ENCODE peak calls at places on chromosomes 2 and 18, in six cellular contexts. One of them, this sample, is unnamed.

GRCh38 chr18:39313992-39314391 is 1748.4 kb upstream of the CELF4 start:
- DNase-seq in fibroblast of pulmonary artery: no peak
- DNase-seq in GM10248: no peak
- DNase-seq in heart left ventricle: no peak
- DNase-seq in WTC11: no peak
- DNase-seq in GM12878: no peak
- DNase-seq in this sample: no peak

GRCh38 chr2:224025874-224026273 is 13.2 kb downstream of the SERPINE2 start:
- DNase-seq in fibroblast of pulmonary artery: no peak
- DNase-seq in GM12878: peak; percentile 83
- DNase-seq in WTC11: no peak
- DNase-seq in heart left ventricle: no peak
- DNase-seq in GM10248: peak; percentile 28
- DNase-seq in this sample: peak; percentile 72

GRCh38 chr2:88452151-88452851 is at the start of gene FOXI3:
- DNase-seq in GM10248: no peak
- DNase-seq in WTC11: peak; percentile 47
- DNase-seq in GM12878: no peak
- DNase-seq in fibroblast of pulmonary artery: no peak
- DNase-seq in heart left ventricle: no peak
- DNase-seq in this sample: no peak

GRCh38 chr18:74775239-74775638 is 177.6 kb downstream of the ZNF407 start:
- DNase-seq in GM10248: no peak
- DNase-seq in GM12878: no peak
- DNase-seq in WTC11: no peak
- DNase-seq in heart left ventricle: no peak
- DNase-seq in fibroblast of pulmonary artery: peak; percentile 46
- DNase-seq in this sample: no peak

GRCh38 chr2:3618367-3618766 is 23.5 kb downstream of the COLEC11 start:
- DNase-seq in WTC11: no peak
- DNase-seq in GM12878: no peak
- DNase-seq in GM10248: no peak
- DNase-seq in heart left ventricle: no peak
- DNase-seq in fibroblast of pulmonary artery: no peak
- DNase-seq in this sample: no peak

GRCh38 chr2:84830095-84830494 is 50.8 kb downstream of the TRABD2A start:
- DNase-seq in GM10248: no peak
- DNase-seq in heart left ventricle: peak; percentile 36
- DNase-seq in WTC11: peak; percentile 34
- DNase-seq in fibroblast of pulmonary artery: no peak
- DNase-seq in GM12878: no peak
- DNase-seq in this sample: peak; percentile 60

GRCh38 chr2:104788721-104789446 is 65.0 kb upstream of the POU3F3 start:
- DNase-seq in GM12878: no peak
- DNase-seq in heart left ventricle: no peak
- DNase-seq in WTC11: no peak
- DNase-seq in fibroblast of pulmonary artery: no peak
- DNase-seq in GM10248: no peak
- DNase-seq in this sample: no peak

GRCh38 chr2:68103026-68103425 is 40.2 kb upstream of the C1D start:
- DNase-seq in GM12878: no peak
- DNase-seq in WTC11: no peak
- DNase-seq in GM10248: no peak
- DNase-seq in heart left ventricle: no peak
- DNase-seq in fibroblast of pulmonary artery: no peak
- DNase-seq in this sample: no peak

GRCh38 chr2:111632661-111633060 is 251.3 kb downstream of the ANAPC1 start:
- DNase-seq in heart left ventricle: no peak
- DNase-seq in WTC11: no peak
- DNase-seq in fibroblast of pulmonary artery: peak; percentile 54
- DNase-seq in GM12878: no peak
- DNase-seq in GM10248: peak; percentile 35
- DNase-seq in this sample: no peak

GRCh38 chr2:171244466-171244969 is 83.8 kb upstream of the TLK1 start:
- DNase-seq in fibroblast of pulmonary artery: peak; percentile 63
- DNase-seq in heart left ventricle: no peak
- DNase-seq in GM10248: no peak
- DNase-seq in GM12878: no peak
- DNase-seq in WTC11: no peak
- DNase-seq in this sample: no peak

GRCh38 chr2:110105608-110106467 is 9.8 kb downstream of the MALL start:
- DNase-seq in GM10248: no peak
- DNase-seq in heart left ventricle: no peak
- DNase-seq in WTC11: no peak
- DNase-seq in GM12878: no peak
- DNase-seq in fibroblast of pulmonary artery: peak; percentile 40
- DNase-seq in this sample: peak; percentile 85

GRCh38 chr2:215843579-215843978 is 169.8 kb downstream of the MREG start:
- DNase-seq in heart left ventricle: peak; percentile 40
- DNase-seq in WTC11: no peak
- DNase-seq in GM10248: no peak
- DNase-seq in GM12878: no peak
- DNase-seq in fibroblast of pulmonary artery: peak; percentile 74
- DNase-seq in this sample: no peak

GRCh38 chr2:119223521-119224390 is at the start of gene STEAP3:
- DNase-seq in heart left ventricle: peak; percentile 88
- DNase-seq in GM10248: peak; percentile 88
- DNase-seq in WTC11: peak; percentile 82
- DNase-seq in fibroblast of pulmonary artery: peak; percentile 40
- DNase-seq in GM12878: no peak
- DNase-seq in this sample: peak; percentile 81

GRCh38 chr2:147141930-147142329 is 702.9 kb upstream of the ACVR2A start:
- DNase-seq in fibroblast of pulmonary artery: no peak
- DNase-seq in GM12878: no peak
- DNase-seq in heart left ventricle: no peak
- DNase-seq in WTC11: no peak
- DNase-seq in GM10248: no peak
- DNase-seq in this sample: no peak

GRCh38 chr2:205685314-205686230 is 3.3 kb downstream of the NRP2 start:
- DNase-seq in fibroblast of pulmonary artery: peak; percentile 47
- DNase-seq in GM10248: no peak
- DNase-seq in WTC11: peak; percentile 70
- DNase-seq in GM12878: no peak
- DNase-seq in heart left ventricle: no peak
- DNase-seq in this sample: peak; percentile 53

GRCh38 chr2:7572460-7572859 is 655.2 kb downstream of the RNF144A start:
- DNase-seq in WTC11: no peak
- DNase-seq in fibroblast of pulmonary artery: no peak
- DNase-seq in heart left ventricle: no peak
- DNase-seq in GM12878: no peak
- DNase-seq in GM10248: no peak
- DNase-seq in this sample: peak; percentile 17

GRCh38 chr2:45889053-45889452 is 237.6 kb downstream of the PRKCE start:
- DNase-seq in WTC11: peak; percentile 18
- DNase-seq in fibroblast of pulmonary artery: peak; percentile 13
- DNase-seq in GM10248: peak; percentile 78
- DNase-seq in heart left ventricle: peak; percentile 66
- DNase-seq in GM12878: peak; percentile 73
- DNase-seq in this sample: peak; percentile 69

GRCh38 chr2:44807344-44808025 is 134.0 kb upstream of the SIX3 start:
- DNase-seq in GM12878: no peak
- DNase-seq in fibroblast of pulmonary artery: no peak
- DNase-seq in GM10248: no peak
- DNase-seq in heart left ventricle: no peak
- DNase-seq in WTC11: no peak
- DNase-seq in this sample: no peak

GRCh38 chr2:96617012-96617411 is 21.1 kb downstream of the KANSL3 start:
- DNase-seq in fibroblast of pulmonary artery: no peak
- DNase-seq in heart left ventricle: no peak
- DNase-seq in GM10248: no peak
- DNase-seq in WTC11: no peak
- DNase-seq in GM12878: no peak
- DNase-seq in this sample: no peak

GRCh38 chr2:235951980-235952379 is 216.2 kb downstream of the GBX2 start:
- DNase-seq in fibroblast of pulmonary artery: no peak
- DNase-seq in GM12878: no peak
- DNase-seq in heart left ventricle: no peak
- DNase-seq in WTC11: no peak
- DNase-seq in GM10248: no peak
- DNase-seq in this sample: no peak

GRCh38 chr2:101478561-101479001 is 3.7 kb upstream of the RFX8 start:
- DNase-seq in fibroblast of pulmonary artery: peak; percentile 62
- DNase-seq in heart left ventricle: no peak
- DNase-seq in GM10248: no peak
- DNase-seq in WTC11: no peak
- DNase-seq in GM12878: no peak
- DNase-seq in this sample: no peak

GRCh38 chr2:109129356-109129920 is 433 bp downstream of the SH3RF3 start:
- DNase-seq in fibroblast of pulmonary artery: peak; percentile 38
- DNase-seq in WTC11: peak; percentile 25
- DNase-seq in GM10248: no peak
- DNase-seq in GM12878: no peak
- DNase-seq in heart left ventricle: peak; percentile 42
- DNase-seq in this sample: no peak

GRCh38 chr2:28252308-28252707 is 140.3 kb upstream of the FOSL2 start:
- DNase-seq in GM12878: peak; percentile 46
- DNase-seq in fibroblast of pulmonary artery: no peak
- DNase-seq in heart left ventricle: no peak
- DNase-seq in GM10248: peak; percentile 55
- DNase-seq in WTC11: no peak
- DNase-seq in this sample: no peak

GRCh38 chr18:49072524-49072934 is 121.8 kb upstream of the SMAD7 start:
- DNase-seq in fibroblast of pulmonary artery: peak; percentile 62
- DNase-seq in WTC11: no peak
- DNase-seq in GM10248: no peak
- DNase-seq in heart left ventricle: no peak
- DNase-seq in GM12878: no peak
- DNase-seq in this sample: peak; percentile 50

GRCh38 chr2:229489016-229489415 is 217.9 kb upstream of the PID1 start:
- DNase-seq in GM12878: no peak
- DNase-seq in fibroblast of pulmonary artery: peak; percentile 37
- DNase-seq in WTC11: no peak
- DNase-seq in GM10248: no peak
- DNase-seq in heart left ventricle: no peak
- DNase-seq in this sample: no peak

GRCh38 chr2:27461118-27461517 is 18.9 kb downstream of the KRTCAP3 start:
- DNase-seq in GM12878: no peak
- DNase-seq in WTC11: no peak
- DNase-seq in fibroblast of pulmonary artery: no peak
- DNase-seq in heart left ventricle: peak; percentile 47
- DNase-seq in GM10248: no peak
- DNase-seq in this sample: no peak

GRCh38 chr18:35410561-35410960 is 33.4 kb upstream of the ZNF396 start:
- DNase-seq in fibroblast of pulmonary artery: no peak
- DNase-seq in GM12878: no peak
- DNase-seq in heart left ventricle: no peak
- DNase-seq in GM10248: no peak
- DNase-seq in WTC11: no peak
- DNase-seq in this sample: peak; percentile 69

GRCh38 chr2:53438056-53438455 is 329.5 kb upstream of the CHAC2 start:
- DNase-seq in WTC11: no peak
- DNase-seq in fibroblast of pulmonary artery: no peak
- DNase-seq in heart left ventricle: no peak
- DNase-seq in GM12878: no peak
- DNase-seq in GM10248: no peak
- DNase-seq in this sample: no peak

GRCh38 chr2:53438692-53439091 is 328.9 kb upstream of the CHAC2 start:
- DNase-seq in heart left ventricle: no peak
- DNase-seq in GM10248: no peak
- DNase-seq in GM12878: no peak
- DNase-seq in WTC11: no peak
- DNase-seq in fibroblast of pulmonary artery: no peak
- DNase-seq in this sample: no peak

GRCh38 chr2:53445376-53446072 is 322.1 kb upstream of the CHAC2 start:
- DNase-seq in GM12878: no peak
- DNase-seq in fibroblast of pulmonary artery: peak; percentile 23
- DNase-seq in WTC11: no peak
- DNase-seq in heart left ventricle: no peak
- DNase-seq in GM10248: no peak
- DNase-seq in this sample: no peak

GRCh38 chr2:53437371-53437770 is 330.2 kb upstream of the CHAC2 start:
- DNase-seq in fibroblast of pulmonary artery: no peak
- DNase-seq in GM10248: no peak
- DNase-seq in heart left ventricle: no peak
- DNase-seq in GM12878: no peak
- DNase-seq in WTC11: no peak
- DNase-seq in this sample: no peak

GRCh38 chr2:53442783-53443182 is 324.8 kb upstream of the CHAC2 start:
- DNase-seq in GM10248: no peak
- DNase-seq in WTC11: peak; percentile 56
- DNase-seq in GM12878: no peak
- DNase-seq in heart left ventricle: no peak
- DNase-seq in fibroblast of pulmonary artery: no peak
- DNase-seq in this sample: no peak
- TF ChIP-seq CTCF in GM10248: no peak
- TF ChIP-seq CTCF in WTC11: no peak
- TF ChIP-seq CTCF in GM12878: no peak
- TF ChIP-seq CTCF in heart left ventricle: no peak
- TF ChIP-seq CTCF in fibroblast of pulmonary artery: no peak
- TF ChIP-seq CTCF in this sample: no peak

GRCh38 chr18:55446996-55447671 is 140.9 kb downstream of the TCF4 start:
- DNase-seq in GM12878: no peak
- DNase-seq in heart left ventricle: no peak
- DNase-seq in GM10248: no peak
- DNase-seq in fibroblast of pulmonary artery: no peak
- DNase-seq in WTC11: no peak
- DNase-seq in this sample: no peak
- TF ChIP-seq CTCF in GM12878: no peak
- TF ChIP-seq CTCF in heart left ventricle: no peak
- TF ChIP-seq CTCF in GM10248: no peak
- TF ChIP-seq CTCF in fibroblast of pulmonary artery: no peak
- TF ChIP-seq CTCF in WTC11: no peak
- TF ChIP-seq CTCF in this sample: no peak

DNA sequence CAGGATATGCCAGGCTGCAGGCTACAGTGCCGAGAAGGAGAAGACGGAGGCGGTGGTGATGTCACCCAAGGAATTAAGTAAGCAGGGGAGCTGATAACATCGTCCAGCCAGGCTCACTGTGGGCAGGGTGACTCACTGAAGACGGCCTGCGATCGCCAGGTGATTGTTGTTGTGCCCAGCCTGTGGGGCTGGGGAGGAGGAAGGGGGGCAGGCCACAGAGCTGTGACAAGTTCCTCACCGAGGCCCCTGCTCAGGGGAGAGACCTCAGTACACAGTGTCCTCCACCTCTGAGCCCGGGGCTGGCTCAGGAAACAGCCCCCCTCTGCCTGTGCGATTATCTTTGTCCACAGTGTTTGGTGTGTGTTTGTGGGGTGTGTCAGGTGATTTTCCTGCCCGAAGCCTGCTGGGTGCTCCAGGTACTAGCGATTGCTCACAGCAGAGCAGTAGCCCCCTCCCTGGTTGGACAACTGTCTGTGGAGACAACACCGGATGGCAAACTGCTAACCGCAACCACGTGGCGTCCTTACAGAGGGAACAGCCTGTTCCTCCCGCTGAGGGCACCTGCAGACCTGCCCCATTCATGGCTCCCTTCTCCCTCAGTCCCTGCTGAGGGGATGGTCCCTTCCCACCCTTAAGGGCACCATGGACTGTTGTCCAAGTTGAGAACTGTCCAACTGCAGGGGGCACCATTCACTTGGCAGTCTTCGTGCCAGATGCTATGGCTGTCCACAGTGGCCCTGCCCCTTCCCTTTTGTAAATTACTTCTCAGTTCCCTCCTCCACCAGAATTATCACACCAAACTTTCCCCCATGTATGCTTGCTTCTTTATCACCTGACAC is 95.1 kb downstream of the ZFP36L2 start:
- DNase-seq in GM10248: peak; percentile 78
- DNase-seq in fibroblast of pulmonary artery: peak; percentile 87
- DNase-seq in GM12878: no peak
- DNase-seq in WTC11: peak; percentile 62
- DNase-seq in heart left ventricle: peak; percentile 78
- DNase-seq in this sample: peak; percentile 91
- TF ChIP-seq CTCF in GM10248: peak; percentile 48
- TF ChIP-seq CTCF in fibroblast of pulmonary artery: peak; percentile 45
- TF ChIP-seq CTCF in GM12878: peak; percentile 61
- TF ChIP-seq CTCF in WTC11: no peak
- TF ChIP-seq CTCF in heart left ventricle: peak; percentile 46
- TF ChIP-seq CTCF in this sample: peak; percentile 69

GRCh38 chr2:241530571-241530970 is 22.2 kb upstream of the STK25 start:
- DNase-seq in heart left ventricle: no peak
- DNase-seq in fibroblast of pulmonary artery: no peak
- DNase-seq in GM12878: no peak
- DNase-seq in GM10248: no peak
- DNase-seq in WTC11: no peak
- DNase-seq in this sample: no peak
- TF ChIP-seq CTCF in heart left ventricle: no peak
- TF ChIP-seq CTCF in fibroblast of pulmonary artery: no peak
- TF ChIP-seq CTCF in GM12878: no peak
- TF ChIP-seq CTCF in GM10248: no peak
- TF ChIP-seq CTCF in WTC11: no peak
- TF ChIP-seq CTCF in this sample: no peak